ENCODE peak calls at places on chromosome 9, in six cellular contexts. One of them, this sample, is unnamed.

GRCh38 chr9:97694768-97695167 is 2.4 kb downstream of the XPA start:
- DNase-seq in NAMALWA: no peak
- DNase-seq in heart right ventricle: no peak
- DNase-seq in EH: no peak
- DNase-seq in GM12878: no peak
- DNase-seq in HS-5: no peak
- DNase-seq in this sample: no peak

GRCh38 chr9:124221685-124222084 is 36.1 kb upstream of the NEK6 start:
- DNase-seq in EH: no peak
- DNase-seq in NAMALWA: no peak
- DNase-seq in HS-5: no peak
- DNase-seq in GM12878: no peak
- DNase-seq in heart right ventricle: no peak
- DNase-seq in this sample: no peak

GRCh38 chr9:134648701-134649525 is 7.3 kb downstream of the COL5A1 start:
- DNase-seq in HS-5: peak
- DNase-seq in EH: peak
- DNase-seq in NAMALWA: no peak
- DNase-seq in GM12878: no peak
- DNase-seq in heart right ventricle: no peak
- DNase-seq in this sample: no peak

GRCh38 chr9:112793213-112793810 is 42.8 kb downstream of the SNX30 start:
- DNase-seq in HS-5: peak
- DNase-seq in EH: peak
- DNase-seq in GM12878: peak
- DNase-seq in NAMALWA: peak
- DNase-seq in heart right ventricle: peak
- DNase-seq in this sample: no peak

GRCh38 chr9:129333961-129334743 is 156.1 kb upstream of the IER5L start:
- DNase-seq in HS-5: peak
- DNase-seq in EH: peak
- DNase-seq in GM12878: no peak
- DNase-seq in NAMALWA: no peak
- DNase-seq in heart right ventricle: peak
- DNase-seq in this sample: peak

GRCh38 chr9:95055851-95056551 is 261.5 kb downstream of the FANCC start:
- DNase-seq in EH: peak
- DNase-seq in heart right ventricle: no peak
- DNase-seq in NAMALWA: no peak
- DNase-seq in HS-5: no peak
- DNase-seq in GM12878: no peak
- DNase-seq in this sample: no peak

GRCh38 chr9:37180138-37180537 is 59.8 kb downstream of the ZCCHC7 start:
- DNase-seq in heart right ventricle: no peak
- DNase-seq in GM12878: no peak
- DNase-seq in NAMALWA: no peak
- DNase-seq in HS-5: no peak
- DNase-seq in EH: no peak
- DNase-seq in this sample: no peak

GRCh38 chr9:37913480-37914153 is 9.7 kb upstream of the SLC25A51 start:
- DNase-seq in EH: peak
- DNase-seq in GM12878: peak
- DNase-seq in heart right ventricle: peak
- DNase-seq in HS-5: peak
- DNase-seq in NAMALWA: peak
- DNase-seq in this sample: no peak

GRCh38 chr9:38622083-38622674 is 1.8 kb upstream of the ANKRD18A start:
- DNase-seq in GM12878: no peak
- DNase-seq in HS-5: no peak
- DNase-seq in NAMALWA: no peak
- DNase-seq in heart right ventricle: peak
- DNase-seq in EH: no peak
- DNase-seq in this sample: no peak

GRCh38 chr9:29332789-29333188 is 1759.5 kb upstream of the C9orf72 start:
- DNase-seq in GM12878: no peak
- DNase-seq in NAMALWA: no peak
- DNase-seq in EH: no peak
- DNase-seq in heart right ventricle: no peak
- DNase-seq in HS-5: peak
- DNase-seq in this sample: no peak

GRCh38 chr9:14653511-14653910 is 39.7 kb downstream of the ZDHHC21 start:
- DNase-seq in NAMALWA: no peak
- DNase-seq in EH: no peak
- DNase-seq in heart right ventricle: no peak
- DNase-seq in GM12878: no peak
- DNase-seq in HS-5: no peak
- DNase-seq in this sample: no peak

GRCh38 chr9:106075991-106076390 is 381.6 kb downstream of the TMEM38B start:
- DNase-seq in EH: peak
- DNase-seq in heart right ventricle: no peak
- DNase-seq in HS-5: peak
- DNase-seq in NAMALWA: no peak
- DNase-seq in GM12878: no peak
- DNase-seq in this sample: peak

GRCh38 chr9:32875242-32875641 is 91.9 kb downstream of the TMEM215 start:
- DNase-seq in GM12878: no peak
- DNase-seq in HS-5: no peak
- DNase-seq in heart right ventricle: no peak
- DNase-seq in NAMALWA: no peak
- DNase-seq in EH: peak
- DNase-seq in this sample: no peak

GRCh38 chr9:27655454-27655853 is 82.2 kb upstream of the C9orf72 start:
- DNase-seq in EH: no peak
- DNase-seq in heart right ventricle: no peak
- DNase-seq in HS-5: no peak
- DNase-seq in GM12878: no peak
- DNase-seq in NAMALWA: no peak
- DNase-seq in this sample: no peak

GRCh38 chr9:115808108-115808507 is 345.5 kb upstream of the PAPPA start:
- DNase-seq in heart right ventricle: no peak
- DNase-seq in GM12878: no peak
- DNase-seq in HS-5: no peak
- DNase-seq in NAMALWA: no peak
- DNase-seq in EH: no peak
- DNase-seq in this sample: peak

GRCh38 chr9:124251605-124252366 is 6.0 kb upstream of the NEK6 start:
- DNase-seq in heart right ventricle: no peak
- DNase-seq in GM12878: no peak
- DNase-seq in EH: peak
- DNase-seq in HS-5: no peak
- DNase-seq in NAMALWA: no peak
- DNase-seq in this sample: peak

GRCh38 chr9:114089206-114089840 is 9.8 kb downstream of the KIF12 start:
- DNase-seq in EH: no peak
- DNase-seq in heart right ventricle: no peak
- DNase-seq in NAMALWA: no peak
- DNase-seq in GM12878: no peak
- DNase-seq in HS-5: no peak
- DNase-seq in this sample: no peak

GRCh38 chr9:138097501-138097991 is 220.0 kb downstream of the CACNA1B start:
- DNase-seq in NAMALWA: no peak
- DNase-seq in GM12878: no peak
- DNase-seq in EH: no peak
- DNase-seq in heart right ventricle: no peak
- DNase-seq in HS-5: no peak
- DNase-seq in this sample: no peak

GRCh38 chr9:68949271-68950000 is 64.5 kb downstream of the PRKACG start:
- DNase-seq in HS-5: no peak
- DNase-seq in NAMALWA: peak
- DNase-seq in GM12878: peak
- DNase-seq in EH: peak
- DNase-seq in heart right ventricle: no peak
- DNase-seq in this sample: no peak

GRCh38 chr9:137607141-137607857 is 1.8 kb downstream of the ARRDC1 start:
- DNase-seq in NAMALWA: no peak
- DNase-seq in GM12878: no peak
- DNase-seq in HS-5: no peak
- DNase-seq in heart right ventricle: no peak
- DNase-seq in EH: peak
- DNase-seq in this sample: no peak

GRCh38 chr9:94860678-94861588 is 134.4 kb downstream of the AOPEP start:
- DNase-seq in GM12878: peak
- DNase-seq in EH: peak
- DNase-seq in heart right ventricle: no peak
- DNase-seq in HS-5: no peak
- DNase-seq in NAMALWA: peak
- DNase-seq in this sample: no peak

GRCh38 chr9:91943876-91944470 is 6.1 kb downstream of the ROR2 start:
- DNase-seq in heart right ventricle: no peak
- DNase-seq in HS-5: no peak
- DNase-seq in EH: no peak
- DNase-seq in NAMALWA: no peak
- DNase-seq in GM12878: no peak
- DNase-seq in this sample: no peak

GRCh38 chr9:115743709-115744605 is 409.6 kb upstream of the PAPPA start:
- DNase-seq in heart right ventricle: no peak
- DNase-seq in GM12878: no peak
- DNase-seq in NAMALWA: no peak
- DNase-seq in HS-5: no peak
- DNase-seq in EH: no peak
- DNase-seq in this sample: no peak

GRCh38 chr9:91776409-91777365 is 173.3 kb downstream of the ROR2 start:
- DNase-seq in NAMALWA: no peak
- DNase-seq in HS-5: no peak
- DNase-seq in GM12878: no peak
- DNase-seq in heart right ventricle: no peak
- DNase-seq in EH: peak
- DNase-seq in this sample: no peak

GRCh38 chr9:13186091-13186490 is 93.4 kb downstream of the MPDZ start:
- DNase-seq in GM12878: no peak
- DNase-seq in EH: no peak
- DNase-seq in NAMALWA: no peak
- DNase-seq in heart right ventricle: no peak
- DNase-seq in HS-5: no peak
- DNase-seq in this sample: no peak

This sample was measured in epithelial cell of proximal tubule.